ENCODE peak calls at places on chromosomes 6 and 20, in five cellular contexts. One of them, this sample, is unnamed. For H3K4me1, the result is how much of the 10 kb centered on the place peaks cover.

GRCh38 chr6:14711056-14711703 is 534.7 kb upstream of the JARID2 start:
- DNase-seq in cardiac muscle cell: peak
- DNase-seq in lower lobe of right lung: no peak
- DNase-seq in testis: peak
- DNase-seq in stomach: peak
- DNase-seq in this sample: peak

GRCh38 chr6:29589423-29590048 is 4.6 kb downstream of the OR2H2 start:
- DNase-seq in cardiac muscle cell: peak
- DNase-seq in testis: peak
- DNase-seq in stomach: peak
- DNase-seq in lower lobe of right lung: no peak
- DNase-seq in this sample: peak

GRCh38 chr6:51152594-51152993 is 333.9 kb downstream of the TFAP2B start:
- DNase-seq in stomach: no peak
- DNase-seq in testis: no peak
- DNase-seq in lower lobe of right lung: no peak
- DNase-seq in cardiac muscle cell: no peak
- DNase-seq in this sample: no peak

GRCh38 chr6:37284781-37285180 is 26.8 kb upstream of the TMEM217 start:
- DNase-seq in testis: no peak
- DNase-seq in stomach: no peak
- DNase-seq in cardiac muscle cell: no peak
- DNase-seq in lower lobe of right lung: no peak
- DNase-seq in this sample: no peak

GRCh38 chr6:166460473-166461437 is 78.0 kb upstream of the MPC1 start:
- DNase-seq in lower lobe of right lung: no peak
- DNase-seq in stomach: no peak
- DNase-seq in cardiac muscle cell: peak
- DNase-seq in testis: no peak
- DNase-seq in this sample: no peak

GRCh38 chr6:124870611-124871201 is 91.5 kb upstream of the RNF217 start:
- DNase-seq in testis: no peak
- DNase-seq in cardiac muscle cell: peak
- DNase-seq in lower lobe of right lung: no peak
- DNase-seq in stomach: no peak
- DNase-seq in this sample: no peak

GRCh38 chr6:124535746-124536145 is 426.5 kb upstream of the RNF217 start:
- DNase-seq in testis: no peak
- DNase-seq in stomach: no peak
- DNase-seq in cardiac muscle cell: peak
- DNase-seq in lower lobe of right lung: no peak
- DNase-seq in this sample: no peak

GRCh38 chr6:6712258-6712978 is 123.9 kb downstream of the LY86 start:
- DNase-seq in lower lobe of right lung: peak
- DNase-seq in cardiac muscle cell: peak
- DNase-seq in stomach: peak
- DNase-seq in testis: no peak
- DNase-seq in this sample: peak

GRCh38 chr20:34065260-34065659 is 46.8 kb downstream of the EIF2S2 start:
- DNase-seq in stomach: no peak
- DNase-seq in testis: no peak
- DNase-seq in cardiac muscle cell: peak
- DNase-seq in lower lobe of right lung: no peak
- DNase-seq in this sample: peak

GRCh38 chr6:19135706-19136105 is 701.5 kb upstream of the ID4 start:
- DNase-seq in testis: no peak
- DNase-seq in stomach: no peak
- DNase-seq in cardiac muscle cell: no peak
- DNase-seq in lower lobe of right lung: no peak
- DNase-seq in this sample: no peak

GRCh38 chr6:138030872-138031271 is 76.3 kb downstream of the PERP start:
- DNase-seq in lower lobe of right lung: no peak
- DNase-seq in cardiac muscle cell: no peak
- DNase-seq in stomach: no peak
- DNase-seq in testis: no peak
- DNase-seq in this sample: no peak

DNA sequence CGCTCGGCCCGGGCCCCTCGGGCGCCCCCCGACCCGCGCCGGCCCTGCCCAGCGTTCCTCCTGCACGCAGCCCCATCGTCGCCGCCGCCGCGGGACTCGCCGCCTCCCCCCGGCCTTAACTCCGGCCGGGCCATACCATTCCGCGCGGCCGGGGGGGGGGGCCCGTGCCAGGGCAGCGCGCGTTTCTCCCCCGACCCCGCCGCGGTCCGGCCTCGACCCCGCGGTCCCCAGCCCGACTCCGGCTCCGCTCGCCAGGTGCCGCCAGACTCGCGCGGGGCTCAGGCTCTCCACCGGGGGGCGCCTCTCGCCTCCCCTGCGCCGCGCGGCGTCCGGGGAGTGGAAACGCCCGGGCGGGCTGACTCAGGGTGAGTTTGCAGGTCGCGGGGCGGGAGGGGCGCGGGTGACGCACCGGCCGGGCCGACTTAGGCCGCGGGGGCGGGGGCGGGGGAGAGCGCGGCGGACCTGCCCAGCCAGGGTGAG is at the start of gene SRXN1:
- DNase-seq in cardiac muscle cell: peak
- DNase-seq in testis: peak
- DNase-seq in stomach: peak
- DNase-seq in lower lobe of right lung: peak
- DNase-seq in this sample: peak
- TF ChIP-seq CTCF in cardiac muscle cell: peak
- TF ChIP-seq CTCF in testis: peak
- TF ChIP-seq CTCF in stomach: peak
- TF ChIP-seq CTCF in lower lobe of right lung: peak
- TF ChIP-seq CTCF in this sample: peak

DNA sequence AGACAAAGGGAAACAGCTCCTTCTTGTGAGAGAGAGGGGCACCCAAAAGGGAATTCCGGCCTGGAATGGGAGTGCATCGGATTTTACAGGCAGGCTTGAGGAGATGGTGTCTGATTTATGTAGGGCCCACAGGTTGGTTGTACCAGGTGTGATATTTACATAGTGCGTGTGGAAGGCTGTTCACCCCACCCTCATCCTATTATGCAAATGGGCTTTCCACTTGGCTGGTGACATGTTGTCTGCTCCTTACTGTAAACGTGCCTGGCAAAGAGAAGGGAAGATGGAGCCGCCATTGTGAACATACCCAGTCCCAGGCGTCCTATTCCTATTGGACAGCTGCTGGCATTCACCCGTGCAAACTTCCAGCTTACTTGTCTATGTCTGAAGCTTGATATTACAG is 6.4 kb downstream of the HLA-B start:
- DNase-seq in stomach: no peak
- DNase-seq in testis: no peak
- DNase-seq in lower lobe of right lung: no peak
- DNase-seq in cardiac muscle cell: no peak
- DNase-seq in this sample: no peak
- H3K4me1 ChIP-seq in stomach: under half
- H3K4me1 ChIP-seq in testis: under half
- H3K4me1 ChIP-seq in lower lobe of right lung: under half
- H3K4me1 ChIP-seq in cardiac muscle cell: under half
- H3K4me1 ChIP-seq in this sample: under half

GRCh38 chr6:1665214-1665613 is 55.5 kb downstream of the FOXC1 start:
- DNase-seq in lower lobe of right lung: no peak
- DNase-seq in testis: no peak
- DNase-seq in stomach: no peak
- DNase-seq in cardiac muscle cell: no peak
- DNase-seq in this sample: no peak
- H3K27ac ChIP-seq in lower lobe of right lung: no peak
- H3K27ac ChIP-seq in testis: no peak
- H3K27ac ChIP-seq in stomach: no peak
- H3K27ac ChIP-seq in cardiac muscle cell: no peak
- H3K27ac ChIP-seq in this sample: no peak

GRCh38 chr6:15752820-15753219 is 90.0 kb upstream of the DTNBP1 start:
- DNase-seq in lower lobe of right lung: no peak
- DNase-seq in stomach: no peak
- DNase-seq in testis: peak
- DNase-seq in cardiac muscle cell: peak
- DNase-seq in this sample: no peak
- TF ChIP-seq CTCF in lower lobe of right lung: no peak
- TF ChIP-seq CTCF in stomach: no peak
- TF ChIP-seq CTCF in testis: no peak
- TF ChIP-seq CTCF in cardiac muscle cell: peak
- TF ChIP-seq CTCF in this sample: no peak

GRCh38 chr6:112218563-112218962 is 35.8 kb downstream of the LAMA4 start:
- DNase-seq in cardiac muscle cell: peak
- DNase-seq in stomach: no peak
- DNase-seq in lower lobe of right lung: no peak
- DNase-seq in testis: no peak
- DNase-seq in this sample: no peak
- H3K4me1 ChIP-seq in cardiac muscle cell: under half
- H3K4me1 ChIP-seq in stomach: under half
- H3K4me1 ChIP-seq in lower lobe of right lung: half or more
- H3K4me1 ChIP-seq in testis: under half
- H3K4me1 ChIP-seq in this sample: under half

DNA sequence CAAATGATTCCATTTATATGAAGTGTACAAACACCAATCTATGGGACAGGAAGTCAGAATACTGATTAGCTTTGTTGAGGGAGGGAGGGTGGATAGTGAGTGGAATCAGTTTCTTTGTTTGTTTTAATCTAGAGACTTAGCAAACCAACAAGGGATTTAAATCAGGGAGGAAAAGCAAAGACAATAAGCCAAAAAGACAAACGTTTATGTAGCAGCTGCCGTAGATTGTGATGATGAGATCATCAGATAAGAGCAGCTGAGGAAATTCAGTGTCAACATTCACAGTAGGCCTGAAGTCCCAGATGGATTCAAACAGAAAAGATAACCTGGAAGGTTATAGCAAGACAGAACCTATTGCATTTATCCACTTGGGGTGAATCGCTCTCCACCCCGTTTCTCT is 105.0 kb upstream of the SYNDIG1 start:
- DNase-seq in cardiac muscle cell: no peak
- DNase-seq in stomach: no peak
- DNase-seq in lower lobe of right lung: no peak
- DNase-seq in testis: no peak
- DNase-seq in this sample: no peak
- H3K27ac ChIP-seq in cardiac muscle cell: no peak
- H3K27ac ChIP-seq in stomach: no peak
- H3K27ac ChIP-seq in lower lobe of right lung: no peak
- H3K27ac ChIP-seq in testis: no peak
- H3K27ac ChIP-seq in this sample: no peak

DNA sequence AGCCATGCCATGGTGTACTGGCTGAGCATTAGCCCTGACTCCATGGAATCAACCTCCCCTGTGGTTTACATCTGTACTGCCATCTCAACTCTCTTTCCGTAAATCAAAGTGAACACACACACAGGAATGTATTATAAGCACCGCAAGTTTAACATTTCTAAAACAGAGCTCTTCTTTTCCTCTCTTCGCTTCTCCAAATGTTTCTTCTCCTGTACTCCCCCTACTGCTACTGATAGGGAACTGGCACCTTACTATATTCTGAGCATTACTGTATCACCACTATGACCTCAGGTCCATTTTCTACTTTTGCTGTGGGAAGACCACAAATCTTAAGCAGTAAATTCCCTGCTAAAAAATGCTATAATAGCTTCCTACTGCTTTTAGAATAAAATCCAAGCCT is 101.2 kb downstream of the NUS1 start:
- DNase-seq in lower lobe of right lung: no peak
- DNase-seq in stomach: no peak
- DNase-seq in cardiac muscle cell: no peak
- DNase-seq in testis: no peak
- DNase-seq in this sample: no peak
- TF ChIP-seq CTCF in lower lobe of right lung: no peak
- TF ChIP-seq CTCF in stomach: peak
- TF ChIP-seq CTCF in cardiac muscle cell: no peak
- TF ChIP-seq CTCF in testis: no peak
- TF ChIP-seq CTCF in this sample: no peak

GRCh38 chr20:45347297-45347935 is 808 bp downstream of the SDC4 start:
- DNase-seq in cardiac muscle cell: no peak
- DNase-seq in lower lobe of right lung: no peak
- DNase-seq in testis: no peak
- DNase-seq in stomach: peak
- DNase-seq in this sample: no peak
- H3K4me1 ChIP-seq in cardiac muscle cell: under half
- H3K4me1 ChIP-seq in lower lobe of right lung: half or more
- H3K4me1 ChIP-seq in testis: under half
- H3K4me1 ChIP-seq in stomach: under half
- H3K4me1 ChIP-seq in this sample: under half